ENCODE peak calls at places on chromosomes 12 and 14, in four cellular contexts. One of them, this sample, is unnamed.

GRCh38 chr12:131873293-131873692 is 21.1 kb upstream of the ULK1 start:
- DNase-seq in neural crest cell: no peak
- DNase-seq in H7: no peak
- DNase-seq in CD4-positive, alpha-beta T cell: no peak
- DNase-seq in this sample: no peak

GRCh38 chr12:48442191-48442828 is 30.0 kb upstream of the ANP32D start:
- DNase-seq in neural crest cell: no peak
- DNase-seq in H7: peak; percentile 32
- DNase-seq in CD4-positive, alpha-beta T cell: no peak
- DNase-seq in this sample: no peak

GRCh38 chr12:62190921-62191746 is 69.1 kb upstream of the USP15 start:
- DNase-seq in neural crest cell: peak; percentile 20
- DNase-seq in H7: peak; percentile 71
- DNase-seq in CD4-positive, alpha-beta T cell: no peak
- DNase-seq in this sample: no peak

GRCh38 chr12:28610401-28611114 is 420.3 kb downstream of the CCDC91 start:
- DNase-seq in neural crest cell: no peak
- DNase-seq in H7: no peak
- DNase-seq in CD4-positive, alpha-beta T cell: no peak
- DNase-seq in this sample: no peak

GRCh38 chr12:107404981-107405380 is 280.6 kb upstream of the PWP1 start:
- DNase-seq in neural crest cell: no peak
- DNase-seq in H7: no peak
- DNase-seq in CD4-positive, alpha-beta T cell: no peak
- DNase-seq in this sample: no peak

GRCh38 chr12:116123511-116124258 is 153.8 kb downstream of the MED13L start:
- DNase-seq in neural crest cell: peak; percentile 36
- DNase-seq in H7: no peak
- DNase-seq in CD4-positive, alpha-beta T cell: no peak
- DNase-seq in this sample: no peak

GRCh38 chr14:76333664-76334063 is 42.3 kb upstream of the ESRRB start:
- DNase-seq in neural crest cell: no peak
- DNase-seq in H7: no peak
- DNase-seq in CD4-positive, alpha-beta T cell: no peak
- DNase-seq in this sample: no peak

GRCh38 chr12:43861847-43862150 is 25.9 kb downstream of the TMEM117 start:
- DNase-seq in neural crest cell: no peak
- DNase-seq in H7: no peak
- DNase-seq in CD4-positive, alpha-beta T cell: no peak
- DNase-seq in this sample: no peak

GRCh38 chr12:124752437-124753229 is 111.0 kb downstream of the SCARB1 start:
- DNase-seq in neural crest cell: no peak
- DNase-seq in H7: no peak
- DNase-seq in CD4-positive, alpha-beta T cell: no peak
- DNase-seq in this sample: no peak

GRCh38 chr14:33229269-33229924 is 290.7 kb downstream of the NPAS3 start:
- DNase-seq in neural crest cell: no peak
- DNase-seq in H7: no peak
- DNase-seq in CD4-positive, alpha-beta T cell: no peak
- DNase-seq in this sample: no peak

GRCh38 chr14:21233457-21234076 is 35.7 kb downstream of the HNRNPC start:
- DNase-seq in neural crest cell: no peak
- DNase-seq in H7: peak; percentile 28
- DNase-seq in CD4-positive, alpha-beta T cell: no peak
- DNase-seq in this sample: no peak

GRCh38 chr12:112096667-112097066 is 11.9 kb downstream of the NAA25 start:
- DNase-seq in neural crest cell: no peak
- DNase-seq in H7: no peak
- DNase-seq in CD4-positive, alpha-beta T cell: no peak
- DNase-seq in this sample: no peak

GRCh38 chr12:55972906-55973597 is 826 bp upstream of the RAB5B start:
- DNase-seq in neural crest cell: no peak
- DNase-seq in H7: no peak
- DNase-seq in CD4-positive, alpha-beta T cell: no peak
- DNase-seq in this sample: peak; percentile 26

GRCh38 chr14:91149462-91149861 is 35.6 kb downstream of the DGLUCY start:
- DNase-seq in neural crest cell: no peak
- DNase-seq in H7: no peak
- DNase-seq in CD4-positive, alpha-beta T cell: no peak
- DNase-seq in this sample: no peak

GRCh38 chr12:100567945-100568344 is 5.5 kb upstream of the GAS2L3 start:
- DNase-seq in neural crest cell: no peak
- DNase-seq in H7: no peak
- DNase-seq in CD4-positive, alpha-beta T cell: no peak
- DNase-seq in this sample: no peak

GRCh38 chr14:71713061-71713850 is 219.0 kb upstream of the RGS6 start:
- DNase-seq in neural crest cell: peak; percentile 4
- DNase-seq in H7: no peak
- DNase-seq in CD4-positive, alpha-beta T cell: no peak
- DNase-seq in this sample: no peak

GRCh38 chr12:104603545-104603973 is 146.8 kb downstream of the CHST11 start:
- DNase-seq in neural crest cell: no peak
- DNase-seq in H7: no peak
- DNase-seq in CD4-positive, alpha-beta T cell: no peak
- DNase-seq in this sample: no peak

GRCh38 chr12:19893514-19893913 is 454.2 kb downstream of the AEBP2 start:
- DNase-seq in neural crest cell: no peak
- DNase-seq in H7: peak; percentile 18
- DNase-seq in CD4-positive, alpha-beta T cell: no peak
- DNase-seq in this sample: no peak

GRCh38 chr14:64704743-64705405 is 650 bp downstream of the PLEKHG3 start:
- DNase-seq in neural crest cell: peak; percentile 43
- DNase-seq in H7: peak; percentile 69
- DNase-seq in CD4-positive, alpha-beta T cell: no peak
- DNase-seq in this sample: no peak

GRCh38 chr12:112740387-112740934 is 51.1 kb upstream of the RPH3A start:
- DNase-seq in neural crest cell: no peak
- DNase-seq in H7: no peak
- DNase-seq in CD4-positive, alpha-beta T cell: no peak
- DNase-seq in this sample: no peak

GRCh38 chr12:104695453-104696148 is 238.9 kb downstream of the CHST11 start:
- DNase-seq in neural crest cell: no peak
- DNase-seq in H7: no peak
- DNase-seq in CD4-positive, alpha-beta T cell: peak; percentile 33
- DNase-seq in this sample: no peak